ENCODE peak calls at places on chromosome 21, in six cellular contexts. L, J, T, E, U and Z are unnamed samples. For H3K9me3, the result is how much of the 10 kb centered on the place peaks cover.

GRCh38 chr21:45870421-45870820 is 111.1 kb upstream of the COL6A1 start:
- DNase-seq in L (peak), J (no peak), T (no peak), E (no peak), U (no peak), Z (no peak)

GRCh38 chr21:36076878-36077658 is 7.2 kb downstream of the CBR1 start:
- DNase-seq in L (peak), J (no peak), T (no peak), E (no peak), U (no peak), Z (no peak)

GRCh38 chr21:46057111-46057709 is 40.7 kb upstream of the COL6A2 start:
- DNase-seq in L (no peak), J (no peak), T (no peak), E (peak), U (no peak), Z (peak)

GRCh38 chr21:30044447-30045064 is 104.8 kb upstream of the GRIK1 start:
- DNase-seq in L (no peak), J (peak), T (peak), E (no peak), U (peak), Z (no peak)

GRCh38 chr21:29403291-29403690 is 104.6 kb downstream of the BACH1 start:
- DNase-seq in L (no peak), J (no peak), T (no peak), E (no peak), U (peak), Z (no peak)

GRCh38 chr21:27359141-27359540 is 392.3 kb upstream of the ADAMTS5 start:
- DNase-seq in L (no peak), J (no peak), T (no peak), E (no peak), U (peak), Z (no peak)

GRCh38 chr21:28334407-28334806 is 658.3 kb downstream of the LTN1 start:
- DNase-seq in L (no peak), J (no peak), T (no peak), E (no peak), U (no peak), Z (no peak)

GRCh38 chr21:46252840-46253239 is 24.3 kb upstream of the LSS start:
- DNase-seq in L (no peak), J (no peak), T (no peak), E (no peak), U (no peak), Z (no peak)

GRCh38 chr21:35648512-35648911 is 411.8 kb downstream of the SETD4 start:
- DNase-seq in L (peak), J (peak), T (no peak), E (no peak), U (no peak), Z (no peak)

GRCh38 chr21:25871566-25871965 is 136.8 kb downstream of the GABPA start:
- DNase-seq in L (no peak), J (no peak), T (no peak), E (no peak), U (no peak), Z (no peak)

GRCh38 chr21:25107708-25108107 is 499.6 kb downstream of the MRPL39 start:
- DNase-seq in L (no peak), J (no peak), T (no peak), E (no peak), U (peak), Z (no peak)

GRCh38 chr21:34845521-34846213 is 176.9 kb downstream of the CLIC6 start:
- DNase-seq in L (peak), J (no peak), T (peak), E (no peak), U (peak), Z (peak)

GRCh38 chr21:31678478-31678877 is 19.0 kb downstream of the SOD1 start:
- DNase-seq in L (no peak), J (no peak), T (no peak), E (no peak), U (no peak), Z (no peak)
- TF ChIP-seq POLR2A in L (no peak), J (no peak), T (no peak), E (no peak), U (no peak), Z (no peak)

GRCh38 chr21:10464975-10465374 is 56.4 kb upstream of the TPTE start:
- DNase-seq in L (no peak), J (no peak), T (no peak), E (no peak), U (no peak), Z (no peak)
- H3K9me3 ChIP-seq in L (under half), J (under half), T (under half), E (under half), U (under half), Z (under half)

DNA sequence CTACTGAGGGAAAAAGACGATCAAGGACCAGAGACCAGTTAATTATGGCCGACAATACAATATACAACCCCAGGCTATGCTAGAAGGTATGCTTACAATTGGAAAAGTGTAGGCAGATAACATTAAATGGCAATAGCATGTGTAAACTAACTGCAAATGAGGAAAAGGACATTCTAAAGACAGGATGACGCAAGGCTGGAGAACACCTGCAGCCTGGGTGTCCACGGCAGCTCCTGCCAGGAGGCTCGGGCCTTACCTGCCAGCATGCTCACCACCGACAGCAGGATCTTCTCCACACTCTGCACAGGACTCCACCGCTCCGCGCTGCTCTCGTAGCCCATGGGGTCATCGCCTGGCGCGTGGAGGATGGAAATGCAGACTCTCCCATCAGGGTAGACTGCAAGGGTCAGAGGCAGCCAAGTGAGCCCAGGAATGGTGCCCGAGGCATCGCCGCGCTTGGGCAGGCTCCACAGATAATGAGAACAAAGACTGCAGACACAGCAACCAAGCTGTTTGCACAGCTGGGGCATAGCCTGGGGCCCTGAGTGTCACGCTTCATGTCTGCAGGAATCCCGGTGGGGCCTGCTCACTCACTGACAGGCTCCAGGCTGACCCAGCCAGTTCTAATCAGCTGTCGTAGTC is 28.2 kb downstream of the UBE2G2 start:
- DNase-seq in L (peak), J (no peak), T (no peak), E (no peak), U (no peak), Z (no peak)
- TF ChIP-seq CTCF in L (no peak), J (no peak), T (no peak), E (no peak), U (no peak), Z (no peak)

GRCh38 chr21:43981151-43981870 is 30.8 kb upstream of the TRAPPC10 start:
- DNase-seq in L (no peak), J (no peak), T (no peak), E (no peak), U (no peak), Z (no peak)
- TF ChIP-seq POLR2A in L (no peak), J (no peak), T (no peak), E (no peak), U (no peak), Z (no peak)

DNA sequence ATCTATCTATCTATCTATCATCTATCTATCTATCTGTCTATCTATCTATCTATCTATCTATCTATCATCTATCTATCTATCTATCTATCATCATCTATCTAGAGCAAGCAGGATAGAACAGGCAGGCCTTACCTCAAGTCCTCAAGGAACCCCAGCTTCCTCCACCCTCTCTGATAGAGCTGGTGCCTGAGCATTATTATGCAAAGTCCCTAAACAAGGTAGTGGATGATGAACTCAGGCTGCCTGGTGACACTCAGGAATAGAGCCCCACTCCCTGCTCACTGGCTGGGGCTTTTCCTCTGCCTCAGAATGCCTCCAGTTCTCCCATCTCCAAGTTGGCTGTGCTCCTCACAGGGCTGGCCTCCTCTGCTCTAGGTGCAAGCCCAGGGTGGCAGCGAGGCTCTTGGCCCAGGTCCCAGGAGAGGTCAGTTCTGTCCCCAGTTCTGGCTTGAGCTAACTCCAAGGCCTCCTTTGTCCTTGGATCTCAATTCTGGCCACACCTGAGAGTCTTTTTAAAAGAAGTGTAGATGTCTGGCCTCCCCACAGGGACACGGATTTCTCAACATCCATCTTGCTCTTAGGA is 60.2 kb downstream of the PCP4 start:
- DNase-seq in L (peak), J (peak), T (no peak), E (no peak), U (no peak), Z (no peak)
- H3K9me3 ChIP-seq in L (under half), J (under half), T (under half), E (under half), U (under half), Z (under half)

GRCh38 chr21:42830456-42831455 is 48.6 kb downstream of the WDR4 start:
- DNase-seq in L (peak), J (no peak), T (no peak), E (no peak), U (no peak), Z (no peak)
- TF ChIP-seq CTCF in L (no peak), J (no peak), T (no peak), E (no peak), U (no peak), Z (no peak)

GRCh38 chr21:41507521-41508414 is at the start of gene TMPRSS2:
- DNase-seq in L (peak), J (peak), T (no peak), E (no peak), U (no peak), Z (no peak)
- TF ChIP-seq POLR2A in L (no peak), J (peak), T (no peak), E (peak), U (no peak), Z (no peak)

DNA sequence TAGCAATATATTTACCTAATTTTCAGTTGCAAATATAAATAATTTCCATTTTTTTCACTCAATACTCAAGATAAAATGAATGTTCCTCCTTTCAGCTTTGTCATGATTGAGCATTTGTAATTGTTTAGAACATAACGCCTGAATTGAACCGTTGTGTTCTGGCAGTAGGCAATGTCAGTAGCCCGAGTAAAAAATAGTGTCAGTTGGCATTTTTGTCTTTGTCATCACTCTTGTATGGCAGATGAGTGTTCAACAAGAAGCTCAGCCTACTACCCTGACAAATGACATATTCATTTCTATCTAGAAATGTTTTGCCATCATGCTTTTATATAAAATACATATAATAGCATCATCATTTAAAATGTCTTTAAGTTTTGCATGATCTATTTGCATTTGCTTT is 691.4 kb upstream of the NCAM2 start:
- DNase-seq in L (no peak), J (no peak), T (no peak), E (no peak), U (no peak), Z (no peak)
- H3K9me3 ChIP-seq in L (under half), J (under half), T (under half), E (under half), U (under half), Z (under half)

GRCh38 chr21:21163904-21164303 is 165.7 kb downstream of the NCAM2 start:
- DNase-seq in L (peak), J (peak), T (peak), E (no peak), U (peak), Z (no peak)
- TF ChIP-seq CTCF in L (no peak), J (peak), T (peak), E (peak), U (peak), Z (peak)